ENCODE peak calls at places on chromosomes 1 and 21, in four cellular contexts. C is ovary, K is GM12878, O is A549. W is an unnamed sample.

GRCh38 chr21:27077501-27077900 is 110.6 kb upstream of the ADAMTS5 start:
- DNase-seq in C (no peak), O (no peak), K (no peak), W (peak)

GRCh38 chr1:76053021-76053420 is 21.5 kb upstream of the ST6GALNAC3 start:
- DNase-seq in C (no peak), O (no peak), K (no peak), W (no peak)

GRCh38 chr1:34740161-34740875 is 14.5 kb upstream of the GJB5 start:
- DNase-seq in O (no peak), C (no peak), K (no peak), W (no peak)

GRCh38 chr1:3436901-3437300 is 17.6 kb upstream of the ARHGEF16 start:
- DNase-seq in K (no peak), C (no peak), O (no peak), W (no peak)

GRCh38 chr21:36756527-36756926 is 57.6 kb downstream of the SIM2 start:
- DNase-seq in C (no peak), K (no peak), O (no peak), W (no peak)

GRCh38 chr1:248872752-248873408 is 14.0 kb upstream of the ZNF692 start:
- DNase-seq in K (peak), O (peak), C (peak), W (peak)

GRCh38 chr1:21869620-21870121 is 57.6 kb downstream of the LDLRAD2 start:
- DNase-seq in K (no peak), O (peak), C (peak), W (peak)

GRCh38 chr1:161172776-161173376 is 4.4 kb downstream of the B4GALT3 start:
- DNase-seq in C (no peak), O (no peak), K (no peak), W (no peak)

GRCh38 chr1:162674018-162674608 is 41.8 kb downstream of the DDR2 start:
- DNase-seq in C (no peak), K (no peak), O (no peak), W (no peak)

GRCh38 chr1:99645199-99645598 is 714 bp upstream of the PALMD start:
- DNase-seq in O (peak), C (peak), K (no peak), W (peak)

GRCh38 chr21:32382108-32382601 is 10.7 kb downstream of the URB1 start:
- DNase-seq in K (no peak), C (no peak), O (no peak), W (no peak)

GRCh38 chr1:230044729-230045128 is 22.3 kb upstream of the GALNT2 start:
- DNase-seq in C (no peak), K (no peak), O (no peak), W (no peak)

GRCh38 chr1:172699111-172699510 is 40.2 kb downstream of the FASLG start:
- DNase-seq in C (no peak), O (no peak), K (peak), W (no peak)

GRCh38 chr1:56151402-56151801 is 428.0 kb downstream of the PLPP3 start:
- DNase-seq in O (no peak), K (no peak), C (no peak), W (no peak)

GRCh38 chr1:99772809-99773208 is 6.4 kb upstream of the FRRS1 start:
- DNase-seq in O (no peak), K (no peak), C (no peak), W (no peak)

GRCh38 chr1:172393354-172393753 is 27.1 kb upstream of the C1orf105 start:
- DNase-seq in O (no peak), C (no peak), K (no peak), W (no peak)

GRCh38 chr1:228860911-228861829 is 125.9 kb downstream of the RHOU start:
- DNase-seq in K (peak), O (peak), C (no peak), W (no peak)

GRCh38 chr21:27406297-27407009 is 439.6 kb upstream of the ADAMTS5 start:
- DNase-seq in O (no peak), C (no peak), K (no peak), W (no peak)

GRCh38 chr1:212958175-212958574 is 7.8 kb downstream of the VASH2 start:
- DNase-seq in O (no peak), C (no peak), K (no peak), W (no peak)

GRCh38 chr1:152112101-152112884 is 3.0 kb downstream of the TCHH start:
- DNase-seq in C (no peak), K (no peak), O (no peak), W (no peak)

GRCh38 chr1:37556712-37557196 is at the start of gene DNALI1:
- DNase-seq in C (peak), K (no peak), O (no peak), W (peak)

GRCh38 chr1:31859044-31859443 is 43.2 kb upstream of the SPOCD1 start:
- DNase-seq in K (no peak), O (no peak), C (no peak), W (no peak)

GRCh38 chr1:205396972-205397616 is 24.8 kb downstream of the LEMD1 start:
- DNase-seq in C (no peak), O (peak), K (peak), W (no peak)

GRCh38 chr1:244414543-244414942 is 37.2 kb downstream of the ADSS2 start:
- DNase-seq in O (no peak), C (no peak), K (no peak), W (no peak)

GRCh38 chr1:2538376-2538775 is 8.3 kb upstream of the HES5 start:
- DNase-seq in K (no peak), C (no peak), O (no peak), W (no peak)

DNA sequence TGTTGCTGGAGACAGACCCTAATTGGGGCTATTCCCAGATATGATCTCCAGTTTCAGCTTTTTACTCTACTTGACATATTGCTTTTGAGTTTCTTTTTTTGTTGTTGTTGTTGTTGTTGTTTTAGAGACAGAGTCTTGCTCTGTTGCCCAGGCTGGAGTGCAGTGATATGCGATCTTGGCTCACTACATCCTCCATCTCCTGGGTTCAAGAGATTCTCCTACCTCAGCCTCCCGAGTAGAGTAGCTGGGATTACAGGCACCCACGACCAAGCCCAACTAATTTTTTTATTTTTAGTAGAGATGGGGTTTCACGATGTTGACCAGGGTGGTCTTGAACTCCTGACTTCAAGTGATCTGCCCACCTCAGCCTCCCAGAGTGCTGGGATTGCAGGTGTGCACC is 1.3 kb upstream of the SRP9 start:
- DNase-seq in C (no peak), O (no peak), K (no peak), W (no peak)
- H3K4me3 ChIP-seq in C (no peak), O (no peak), K (no peak), W (no peak)

GRCh38 chr1:225979421-225979820 is 19.7 kb downstream of the SDE2 start:
- DNase-seq in K (no peak), O (no peak), C (no peak), W (no peak)

GRCh38 chr1:225981714-225982113 is 17.4 kb downstream of the SDE2 start:
- DNase-seq in C (no peak), O (no peak), K (no peak), W (no peak)

GRCh38 chr1:225980005-225980404 is 19.1 kb downstream of the SDE2 start:
- DNase-seq in C (no peak), K (no peak), O (no peak), W (no peak)

GRCh38 chr1:225974454-225974853 is 24.7 kb downstream of the SDE2 start:
- DNase-seq in O (no peak), K (no peak), C (no peak), W (no peak)

DNA sequence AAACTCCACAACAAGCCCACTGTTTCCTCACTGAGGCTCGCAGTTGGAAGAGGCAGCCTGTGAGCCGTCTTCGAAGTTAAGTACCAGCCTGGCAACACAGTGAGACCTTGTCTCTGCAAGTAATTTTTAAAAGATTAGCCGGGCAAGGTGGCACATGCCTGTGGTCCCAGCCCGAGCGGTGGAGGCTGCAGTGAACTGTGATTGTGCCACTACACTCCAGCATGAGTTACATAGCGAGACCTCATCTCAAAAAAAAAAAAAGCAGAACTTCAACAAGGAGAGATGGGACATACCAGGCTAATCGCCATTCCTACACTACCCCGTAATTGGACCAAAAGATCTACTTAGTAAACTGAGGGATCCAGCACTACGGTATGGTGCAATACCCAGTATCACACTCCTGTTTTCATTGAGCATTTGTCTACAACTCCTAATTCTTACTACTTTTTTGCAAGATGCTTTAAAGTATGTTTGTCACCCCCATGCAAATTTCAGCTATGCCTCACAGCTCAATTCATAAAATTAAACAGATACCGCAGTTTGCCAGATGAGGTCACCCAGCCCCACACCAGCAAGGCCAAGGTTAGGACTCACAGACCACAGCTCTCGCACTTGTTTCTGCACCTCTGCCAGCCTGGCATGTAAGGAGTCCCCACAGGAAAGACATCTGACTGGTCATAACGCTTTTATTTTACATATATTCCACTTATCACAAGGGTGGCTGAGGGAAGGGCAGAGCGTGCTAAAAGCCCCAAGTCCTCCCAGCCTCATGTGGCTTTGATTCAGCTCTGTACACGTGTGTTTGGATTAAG is 21.0 kb downstream of the SDE2 start:
- DNase-seq in C (no peak), O (no peak), K (peak), W (no peak)
- TF ChIP-seq POLR2A in C (no peak), O (no peak), K (no peak), W (no peak)

DNA sequence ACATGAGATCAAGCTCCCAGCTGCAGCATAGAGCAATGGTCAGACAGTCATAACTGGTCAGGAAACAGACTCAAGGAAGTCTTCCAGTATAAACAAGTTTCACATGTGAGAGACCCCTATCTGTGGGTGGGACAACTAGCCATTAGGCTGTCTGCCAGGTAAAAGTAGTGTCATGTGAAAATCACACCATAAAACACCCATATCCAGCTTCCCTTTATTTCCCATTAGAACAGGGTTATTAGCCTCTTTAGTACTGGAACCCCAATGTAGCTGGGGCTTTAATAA is 426.7 kb downstream of the KCNT2 start:
- DNase-seq in O (no peak), C (no peak), K (no peak), W (no peak)
- TF ChIP-seq CTCF in O (no peak), C (no peak), K (no peak), W (no peak)

GRCh38 chr1:20185834-20186782 is at the start of the genes PLA2G2C and UBXN10:
- DNase-seq in O (no peak), K (no peak), C (peak), W (no peak)

GRCh38 chr1:20188455-20188817 is 2.1 kb upstream of the PLA2G2C start:
- DNase-seq in K (no peak), O (no peak), C (no peak), W (no peak)

GRCh38 chr1:20187813-20188454 is 1.6 kb upstream of the PLA2G2C start:
- DNase-seq in O (no peak), C (no peak), K (no peak), W (no peak)

GRCh38 chr1:20184997-20185833 is 681 bp upstream of the UBXN10 start:
- DNase-seq in K (no peak), C (no peak), O (no peak), W (no peak)

GRCh38 chr1:20187103-20187812 is 940 bp upstream of the PLA2G2C start:
- DNase-seq in C (no peak), K (no peak), O (no peak), W (no peak)
- H3K4me3 ChIP-seq in C (no peak), K (no peak), O (no peak), W (no peak)

GRCh38 chr1:42334240-42335049 is 590 bp downstream of the FOXJ3 start:
- DNase-seq in K (no peak), C (no peak), O (peak), W (peak)

GRCh38 chr1:42335809-42336518 is 929 bp upstream of the FOXJ3 start:
- DNase-seq in C (no peak), K (no peak), O (peak), W (peak)

GRCh38 chr1:42336978-42337377 is 1.9 kb upstream of the FOXJ3 start:
- DNase-seq in O (no peak), K (no peak), C (no peak), W (no peak)

GRCh38 chr1:42333662-42334239 is 1.3 kb downstream of the FOXJ3 start:
- DNase-seq in C (no peak), O (no peak), K (peak), W (no peak)

DNA sequence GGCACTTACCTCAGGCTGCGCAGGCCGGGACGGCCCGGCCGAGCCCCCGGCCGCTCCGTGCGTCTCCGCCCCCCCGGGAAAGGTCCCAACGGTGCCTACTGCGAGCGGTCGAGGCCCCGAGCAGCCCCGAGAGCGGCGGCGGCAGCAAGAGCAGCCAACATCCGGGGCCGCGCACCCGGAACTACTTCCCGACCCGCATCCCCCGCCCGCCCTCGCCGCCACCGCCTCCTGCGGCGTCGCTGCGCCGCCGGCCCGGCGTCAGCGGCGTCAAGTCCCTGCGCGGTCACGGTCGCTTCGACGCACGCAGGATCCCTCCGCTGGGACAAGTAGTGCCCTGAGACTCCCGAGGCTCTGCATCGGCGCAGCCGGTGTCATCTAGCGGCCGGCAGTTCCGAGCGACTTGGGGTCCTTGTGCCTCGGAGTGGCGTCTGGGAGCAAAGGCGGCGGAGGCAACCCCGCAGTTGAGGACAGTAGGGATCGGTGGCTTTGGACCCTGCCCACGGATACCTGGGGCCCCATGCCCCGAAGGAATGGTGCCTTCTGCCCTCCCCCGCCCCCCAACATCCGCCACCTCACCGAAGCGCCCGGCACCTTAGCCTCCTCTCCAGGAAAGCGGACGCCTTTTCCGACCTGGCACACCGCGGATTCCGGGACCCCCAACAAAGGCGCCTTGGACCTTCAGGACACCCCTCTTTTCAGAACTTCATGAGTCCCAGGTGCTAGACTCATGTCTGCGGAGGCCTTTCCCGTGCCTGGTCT is at the start of gene FOXJ3:
- DNase-seq in C (peak), K (peak), O (peak), W (peak)
- TF ChIP-seq POLR2A in C (peak), K (peak), O (peak), W (no peak)

GRCh38 chr1:91404151-91405012 is at the start of gene HFM1:
- DNase-seq in O (peak), K (no peak), C (peak), W (peak)
- TF ChIP-seq CTCF in O (no peak), K (no peak), C (no peak), W (no peak)